ENCODE peak calls at places on chromosomes 5 and 9, in eight cellular contexts. One of them, this sample, is unnamed.

GRCh38 chr9:30519756-30520155 is 1864.7 kb upstream of the ACO1 start:
- DNase-seq in mammary epithelial cell: peak; percentile 39
- DNase-seq in left ventricle myocardium inferior: no peak
- DNase-seq in fibroblast of pulmonary artery: peak; percentile 7
- DNase-seq in uterus: no peak
- DNase-seq in PC-3: peak; percentile 11
- DNase-seq in lung: no peak
- DNase-seq in brain microvascular endothelial cell: peak; percentile 2
- DNase-seq in this sample: no peak

GRCh38 chr5:153159611-153160010 is 330.9 kb upstream of the GRIA1 start:
- DNase-seq in mammary epithelial cell: peak; percentile 87
- DNase-seq in left ventricle myocardium inferior: no peak
- DNase-seq in fibroblast of pulmonary artery: peak; percentile 44
- DNase-seq in uterus: no peak
- DNase-seq in PC-3: no peak
- DNase-seq in lung: no peak
- DNase-seq in brain microvascular endothelial cell: peak; percentile 24
- DNase-seq in this sample: no peak

GRCh38 chr9:16611969-16612368 is 258.5 kb downstream of the BNC2 start:
- DNase-seq in mammary epithelial cell: no peak
- DNase-seq in left ventricle myocardium inferior: no peak
- DNase-seq in fibroblast of pulmonary artery: no peak
- DNase-seq in uterus: no peak
- DNase-seq in PC-3: no peak
- DNase-seq in lung: no peak
- DNase-seq in brain microvascular endothelial cell: no peak
- DNase-seq in this sample: no peak

GRCh38 chr5:159660401-159660800 is 255.9 kb upstream of the ADRA1B start:
- DNase-seq in mammary epithelial cell: peak; percentile 42
- DNase-seq in left ventricle myocardium inferior: no peak
- DNase-seq in fibroblast of pulmonary artery: no peak
- DNase-seq in uterus: no peak
- DNase-seq in PC-3: peak; percentile 38
- DNase-seq in lung: no peak
- DNase-seq in brain microvascular endothelial cell: no peak
- DNase-seq in this sample: no peak

GRCh38 chr9:130633336-130634190 is 30.8 kb upstream of the PRDM12 start:
- DNase-seq in mammary epithelial cell: no peak
- DNase-seq in left ventricle myocardium inferior: no peak
- DNase-seq in fibroblast of pulmonary artery: no peak
- DNase-seq in uterus: no peak
- DNase-seq in PC-3: no peak
- DNase-seq in lung: no peak
- DNase-seq in brain microvascular endothelial cell: no peak
- DNase-seq in this sample: no peak

GRCh38 chr5:172897691-172898512 is 61.3 kb upstream of the RPL26L1 start:
- DNase-seq in mammary epithelial cell: no peak
- DNase-seq in left ventricle myocardium inferior: no peak
- DNase-seq in fibroblast of pulmonary artery: peak; percentile 80
- DNase-seq in uterus: no peak
- DNase-seq in PC-3: peak; percentile 31
- DNase-seq in lung: no peak
- DNase-seq in brain microvascular endothelial cell: peak; percentile 99
- DNase-seq in this sample: peak; percentile 97

GRCh38 chr5:173472784-173473278 is 143.6 kb downstream of the BOD1 start:
- DNase-seq in mammary epithelial cell: no peak
- DNase-seq in left ventricle myocardium inferior: peak; percentile 41
- DNase-seq in fibroblast of pulmonary artery: peak; percentile 70
- DNase-seq in uterus: no peak
- DNase-seq in PC-3: no peak
- DNase-seq in lung: no peak
- DNase-seq in brain microvascular endothelial cell: no peak
- DNase-seq in this sample: no peak

GRCh38 chr9:95207403-95207802 is 110.1 kb downstream of the FANCC start:
- DNase-seq in mammary epithelial cell: no peak
- DNase-seq in left ventricle myocardium inferior: no peak
- DNase-seq in fibroblast of pulmonary artery: no peak
- DNase-seq in uterus: no peak
- DNase-seq in PC-3: no peak
- DNase-seq in lung: no peak
- DNase-seq in brain microvascular endothelial cell: no peak
- DNase-seq in this sample: no peak

GRCh38 chr5:139797856-139798510 is 2.4 kb downstream of the PSD2 start:
- DNase-seq in mammary epithelial cell: no peak
- DNase-seq in left ventricle myocardium inferior: no peak
- DNase-seq in fibroblast of pulmonary artery: no peak
- DNase-seq in uterus: no peak
- DNase-seq in PC-3: no peak
- DNase-seq in lung: no peak
- DNase-seq in brain microvascular endothelial cell: no peak
- DNase-seq in this sample: no peak

GRCh38 chr5:181218795-181219124 is 4.3 kb upstream of the TRIM41 start:
- DNase-seq in mammary epithelial cell: no peak
- DNase-seq in left ventricle myocardium inferior: no peak
- DNase-seq in fibroblast of pulmonary artery: no peak
- DNase-seq in uterus: no peak
- DNase-seq in PC-3: no peak
- DNase-seq in lung: no peak
- DNase-seq in brain microvascular endothelial cell: no peak
- DNase-seq in this sample: no peak

GRCh38 chr5:132422720-132423442 is 53.4 kb downstream of the SLC22A5 start:
- DNase-seq in mammary epithelial cell: no peak
- DNase-seq in left ventricle myocardium inferior: peak; percentile 65
- DNase-seq in fibroblast of pulmonary artery: peak; percentile 31
- DNase-seq in uterus: no peak
- DNase-seq in PC-3: peak; percentile 45
- DNase-seq in lung: no peak
- DNase-seq in brain microvascular endothelial cell: peak; percentile 56
- DNase-seq in this sample: no peak

GRCh38 chr9:119322137-119322695 is 47.0 kb downstream of the BRINP1 start:
- DNase-seq in mammary epithelial cell: no peak
- DNase-seq in left ventricle myocardium inferior: peak; percentile 29
- DNase-seq in fibroblast of pulmonary artery: no peak
- DNase-seq in uterus: no peak
- DNase-seq in PC-3: no peak
- DNase-seq in lung: no peak
- DNase-seq in brain microvascular endothelial cell: no peak
- DNase-seq in this sample: no peak

GRCh38 chr9:131394464-131395026 is 659 bp downstream of the PRRC2B start:
- DNase-seq in mammary epithelial cell: no peak
- DNase-seq in left ventricle myocardium inferior: peak; percentile 57
- DNase-seq in fibroblast of pulmonary artery: peak; percentile 39
- DNase-seq in uterus: peak; percentile 54
- DNase-seq in PC-3: no peak
- DNase-seq in lung: no peak
- DNase-seq in brain microvascular endothelial cell: no peak
- DNase-seq in this sample: no peak

GRCh38 chr5:153562189-153562588 is 71.7 kb downstream of the GRIA1 start:
- DNase-seq in mammary epithelial cell: peak; percentile 72
- DNase-seq in left ventricle myocardium inferior: no peak
- DNase-seq in fibroblast of pulmonary artery: peak; percentile 57
- DNase-seq in uterus: no peak
- DNase-seq in PC-3: peak; percentile 73
- DNase-seq in lung: no peak
- DNase-seq in brain microvascular endothelial cell: peak; percentile 37
- DNase-seq in this sample: no peak

GRCh38 chr9:107175039-107175438 is 108.0 kb upstream of the RAD23B start:
- DNase-seq in mammary epithelial cell: no peak
- DNase-seq in left ventricle myocardium inferior: peak; percentile 55
- DNase-seq in fibroblast of pulmonary artery: peak; percentile 50
- DNase-seq in uterus: no peak
- DNase-seq in PC-3: no peak
- DNase-seq in lung: no peak
- DNase-seq in brain microvascular endothelial cell: peak; percentile 20
- DNase-seq in this sample: no peak

GRCh38 chr5:44862808-44863207 is 54.1 kb downstream of the MRPS30 start:
- DNase-seq in mammary epithelial cell: peak; percentile 17
- DNase-seq in left ventricle myocardium inferior: no peak
- DNase-seq in fibroblast of pulmonary artery: peak; percentile 2
- DNase-seq in uterus: no peak
- DNase-seq in PC-3: peak; percentile 68
- DNase-seq in lung: no peak
- DNase-seq in brain microvascular endothelial cell: no peak
- DNase-seq in this sample: peak; percentile 20

GRCh38 chr5:43041131-43041668 is 1.1 kb upstream of the ANXA2R start:
- DNase-seq in mammary epithelial cell: no peak
- DNase-seq in left ventricle myocardium inferior: peak; percentile 42
- DNase-seq in fibroblast of pulmonary artery: peak; percentile 89
- DNase-seq in uterus: peak; percentile 51
- DNase-seq in PC-3: no peak
- DNase-seq in lung: peak; percentile 38
- DNase-seq in brain microvascular endothelial cell: no peak
- DNase-seq in this sample: no peak

DNA sequence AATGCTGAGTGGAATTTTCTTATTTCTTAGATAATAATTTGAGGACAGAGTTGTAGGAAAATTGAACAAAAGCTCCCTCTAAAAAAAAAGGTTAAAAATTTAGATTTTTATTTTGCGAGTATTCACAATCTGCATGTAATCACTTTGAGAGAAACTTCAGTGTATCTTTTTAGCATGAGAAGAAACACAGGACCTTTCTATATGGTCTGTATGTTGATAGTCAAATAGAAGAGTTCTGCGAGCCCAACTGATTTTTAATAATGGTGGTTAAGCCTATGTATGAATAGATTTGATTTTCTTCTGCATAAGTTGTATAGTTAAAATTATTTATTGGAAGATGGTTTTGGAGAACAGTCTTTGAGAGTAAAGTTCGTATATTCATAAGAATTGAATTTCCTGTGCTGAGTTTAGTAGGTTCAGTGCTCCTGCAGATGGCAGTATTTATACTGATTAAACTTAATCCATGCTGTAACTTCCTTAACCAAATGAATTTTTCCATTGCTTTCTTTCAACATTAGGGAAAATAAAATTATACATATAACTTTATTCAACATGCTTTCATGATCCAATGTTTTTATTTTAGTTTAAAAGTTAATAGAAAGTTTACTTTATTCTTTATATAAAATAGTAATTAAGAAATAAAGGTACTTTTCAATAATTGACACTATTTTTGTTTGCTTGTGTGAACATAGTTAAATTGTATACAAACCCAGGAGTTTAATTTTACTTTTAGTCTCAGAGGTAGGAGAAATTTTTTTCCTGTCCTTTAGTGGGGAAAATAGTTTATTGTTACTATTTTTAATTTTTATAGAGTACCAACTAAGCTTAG is 19.6 kb downstream of the TCERG1 start:
- DNase-seq in mammary epithelial cell: no peak
- DNase-seq in left ventricle myocardium inferior: no peak
- DNase-seq in fibroblast of pulmonary artery: peak; percentile 54
- DNase-seq in uterus: no peak
- DNase-seq in PC-3: peak; percentile 42
- DNase-seq in lung: no peak
- DNase-seq in brain microvascular endothelial cell: no peak
- DNase-seq in this sample: no peak
- TF ChIP-seq CTCF in mammary epithelial cell: peak; percentile 52
- TF ChIP-seq CTCF in left ventricle myocardium inferior: peak; percentile 48
- TF ChIP-seq CTCF in fibroblast of pulmonary artery: peak; percentile 68
- TF ChIP-seq CTCF in uterus: no peak
- TF ChIP-seq CTCF in PC-3: peak; percentile 70
- TF ChIP-seq CTCF in lung: no peak
- TF ChIP-seq CTCF in brain microvascular endothelial cell: peak; percentile 50
- TF ChIP-seq CTCF in this sample: peak; percentile 47

GRCh38 chr5:67166886-67167285 is 29.7 kb downstream of the CD180 start:
- DNase-seq in mammary epithelial cell: no peak
- DNase-seq in left ventricle myocardium inferior: no peak
- DNase-seq in fibroblast of pulmonary artery: no peak
- DNase-seq in uterus: no peak
- DNase-seq in PC-3: no peak
- DNase-seq in lung: no peak
- DNase-seq in brain microvascular endothelial cell: no peak
- DNase-seq in this sample: no peak
- H3K4me3 ChIP-seq in mammary epithelial cell: no peak overlapping the region
- H3K4me3 ChIP-seq in left ventricle myocardium inferior: peak overlapping the region; percentile 54
- H3K4me3 ChIP-seq in fibroblast of pulmonary artery: no peak overlapping the region
- H3K4me3 ChIP-seq in uterus: no peak overlapping the region
- H3K4me3 ChIP-seq in PC-3: no peak overlapping the region
- H3K4me3 ChIP-seq in lung: no peak overlapping the region
- H3K4me3 ChIP-seq in brain microvascular endothelial cell: peak overlapping the region; percentile 26
- H3K4me3 ChIP-seq in this sample: no peak overlapping the region

GRCh38 chr9:124254261-124254682 is 3.5 kb upstream of the NEK6 start:
- DNase-seq in mammary epithelial cell: no peak
- DNase-seq in left ventricle myocardium inferior: no peak
- DNase-seq in fibroblast of pulmonary artery: no peak
- DNase-seq in uterus: no peak
- DNase-seq in PC-3: no peak
- DNase-seq in lung: no peak
- DNase-seq in brain microvascular endothelial cell: no peak
- DNase-seq in this sample: no peak
- TF ChIP-seq CTCF in mammary epithelial cell: no peak
- TF ChIP-seq CTCF in left ventricle myocardium inferior: no peak
- TF ChIP-seq CTCF in fibroblast of pulmonary artery: no peak
- TF ChIP-seq CTCF in uterus: no peak
- TF ChIP-seq CTCF in PC-3: no peak
- TF ChIP-seq CTCF in lung: no peak
- TF ChIP-seq CTCF in brain microvascular endothelial cell: no peak
- TF ChIP-seq CTCF in this sample: no peak

GRCh38 chr5:125317546-125317995 is 571.1 kb upstream of the ZNF608 start:
- DNase-seq in mammary epithelial cell: no peak
- DNase-seq in left ventricle myocardium inferior: no peak
- DNase-seq in fibroblast of pulmonary artery: no peak
- DNase-seq in uterus: no peak
- DNase-seq in PC-3: no peak
- DNase-seq in lung: no peak
- DNase-seq in brain microvascular endothelial cell: no peak
- DNase-seq in this sample: no peak

GRCh38 chr5:125321654-125322053 is 575.2 kb upstream of the ZNF608 start:
- DNase-seq in mammary epithelial cell: no peak
- DNase-seq in left ventricle myocardium inferior: no peak
- DNase-seq in fibroblast of pulmonary artery: no peak
- DNase-seq in uterus: no peak
- DNase-seq in PC-3: no peak
- DNase-seq in lung: no peak
- DNase-seq in brain microvascular endothelial cell: no peak
- DNase-seq in this sample: no peak

GRCh38 chr5:125316386-125316785 is 569.9 kb upstream of the ZNF608 start:
- DNase-seq in mammary epithelial cell: no peak
- DNase-seq in left ventricle myocardium inferior: no peak
- DNase-seq in fibroblast of pulmonary artery: no peak
- DNase-seq in uterus: no peak
- DNase-seq in PC-3: no peak
- DNase-seq in lung: no peak
- DNase-seq in brain microvascular endothelial cell: no peak
- DNase-seq in this sample: no peak

GRCh38 chr5:125313555-125313954 is 567.1 kb upstream of the ZNF608 start:
- DNase-seq in mammary epithelial cell: no peak
- DNase-seq in left ventricle myocardium inferior: no peak
- DNase-seq in fibroblast of pulmonary artery: no peak
- DNase-seq in uterus: no peak
- DNase-seq in PC-3: no peak
- DNase-seq in lung: no peak
- DNase-seq in brain microvascular endothelial cell: no peak
- DNase-seq in this sample: no peak

GRCh38 chr5:125316913-125317545 is 570.6 kb upstream of the ZNF608 start:
- DNase-seq in mammary epithelial cell: no peak
- DNase-seq in left ventricle myocardium inferior: no peak
- DNase-seq in fibroblast of pulmonary artery: no peak
- DNase-seq in uterus: no peak
- DNase-seq in PC-3: no peak
- DNase-seq in lung: no peak
- DNase-seq in brain microvascular endothelial cell: no peak
- DNase-seq in this sample: no peak
- H3K4me3 ChIP-seq in mammary epithelial cell: no peak overlapping the region
- H3K4me3 ChIP-seq in left ventricle myocardium inferior: no peak overlapping the region
- H3K4me3 ChIP-seq in fibroblast of pulmonary artery: no peak overlapping the region
- H3K4me3 ChIP-seq in uterus: no peak overlapping the region
- H3K4me3 ChIP-seq in PC-3: no peak overlapping the region
- H3K4me3 ChIP-seq in lung: no peak overlapping the region
- H3K4me3 ChIP-seq in brain microvascular endothelial cell: no peak overlapping the region
- H3K4me3 ChIP-seq in this sample: no peak overlapping the region

This sample was measured in astrocyte of the cerebellum.